ENCODE peak calls at places on chromosomes 1 and 21, in five cellular contexts. One of them, this sample, is unnamed.

GRCh38 chr21:37373539-37373938 is 7.0 kb downstream of the DYRK1A start:
- DNase-seq in lower lobe of right lung: no peak
- DNase-seq in psoas muscle: no peak
- DNase-seq in CD8-positive, alpha-beta T cell: no peak
- DNase-seq in suprapubic skin: no peak
- DNase-seq in this sample: no peak

GRCh38 chr1:29962831-29963247 is 726.5 kb downstream of the PTPRU start:
- DNase-seq in lower lobe of right lung: no peak
- DNase-seq in psoas muscle: no peak
- DNase-seq in CD8-positive, alpha-beta T cell: no peak
- DNase-seq in suprapubic skin: no peak
- DNase-seq in this sample: no peak

GRCh38 chr1:152328801-152329391 is 3.9 kb upstream of the FLG start:
- DNase-seq in lower lobe of right lung: no peak
- DNase-seq in psoas muscle: no peak
- DNase-seq in CD8-positive, alpha-beta T cell: no peak
- DNase-seq in suprapubic skin: no peak
- DNase-seq in this sample: no peak

GRCh38 chr1:25613091-25613490 is 3.5 kb upstream of the MAN1C1 start:
- DNase-seq in lower lobe of right lung: no peak
- DNase-seq in psoas muscle: no peak
- DNase-seq in CD8-positive, alpha-beta T cell: no peak
- DNase-seq in suprapubic skin: peak
- DNase-seq in this sample: no peak

GRCh38 chr1:190262538-190262937 is 215.1 kb downstream of the BRINP3 start:
- DNase-seq in lower lobe of right lung: no peak
- DNase-seq in psoas muscle: no peak
- DNase-seq in CD8-positive, alpha-beta T cell: no peak
- DNase-seq in suprapubic skin: no peak
- DNase-seq in this sample: no peak

GRCh38 chr1:29579821-29580425 is 343.6 kb downstream of the PTPRU start:
- DNase-seq in lower lobe of right lung: no peak
- DNase-seq in psoas muscle: no peak
- DNase-seq in CD8-positive, alpha-beta T cell: no peak
- DNase-seq in suprapubic skin: no peak
- DNase-seq in this sample: no peak

GRCh38 chr1:58898739-58899580 is 115.1 kb upstream of the JUN start:
- DNase-seq in lower lobe of right lung: peak
- DNase-seq in psoas muscle: peak
- DNase-seq in CD8-positive, alpha-beta T cell: no peak
- DNase-seq in suprapubic skin: no peak
- DNase-seq in this sample: peak

GRCh38 chr21:32532636-32533035 is 52.7 kb downstream of the TCP10L start:
- DNase-seq in lower lobe of right lung: no peak
- DNase-seq in psoas muscle: no peak
- DNase-seq in CD8-positive, alpha-beta T cell: no peak
- DNase-seq in suprapubic skin: peak
- DNase-seq in this sample: no peak

GRCh38 chr1:2231667-2232254 is 3.6 kb downstream of the SKI start:
- DNase-seq in lower lobe of right lung: peak
- DNase-seq in psoas muscle: peak
- DNase-seq in CD8-positive, alpha-beta T cell: peak
- DNase-seq in suprapubic skin: no peak
- DNase-seq in this sample: peak

GRCh38 chr1:183011859-183012258 is 11.4 kb upstream of the LAMC1 start:
- DNase-seq in lower lobe of right lung: no peak
- DNase-seq in psoas muscle: no peak
- DNase-seq in CD8-positive, alpha-beta T cell: no peak
- DNase-seq in suprapubic skin: no peak
- DNase-seq in this sample: no peak

GRCh38 chr1:1032428-1032827 is 12.5 kb downstream of the AGRN start:
- DNase-seq in lower lobe of right lung: no peak
- DNase-seq in psoas muscle: no peak
- DNase-seq in CD8-positive, alpha-beta T cell: no peak
- DNase-seq in suprapubic skin: no peak
- DNase-seq in this sample: no peak

GRCh38 chr21:45669382-45669781 is 25.9 kb downstream of the PCBP3 start:
- DNase-seq in lower lobe of right lung: no peak
- DNase-seq in psoas muscle: no peak
- DNase-seq in CD8-positive, alpha-beta T cell: no peak
- DNase-seq in suprapubic skin: no peak
- DNase-seq in this sample: no peak

GRCh38 chr1:194176212-194176611 is 989.8 kb upstream of the B3GALT2 start:
- DNase-seq in lower lobe of right lung: no peak
- DNase-seq in psoas muscle: no peak
- DNase-seq in CD8-positive, alpha-beta T cell: no peak
- DNase-seq in suprapubic skin: no peak
- DNase-seq in this sample: no peak

GRCh38 chr1:6785721-6786505 is 659 bp downstream of the CAMTA1 start:
- DNase-seq in lower lobe of right lung: peak
- DNase-seq in psoas muscle: peak
- DNase-seq in CD8-positive, alpha-beta T cell: peak
- DNase-seq in suprapubic skin: no peak
- DNase-seq in this sample: peak

GRCh38 chr1:52651904-52652303 is 18.9 kb downstream of the SHISAL2A start:
- DNase-seq in lower lobe of right lung: no peak
- DNase-seq in psoas muscle: peak
- DNase-seq in CD8-positive, alpha-beta T cell: no peak
- DNase-seq in suprapubic skin: no peak
- DNase-seq in this sample: no peak

GRCh38 chr1:240998024-240998423 is 359.0 kb downstream of the RGS7 start:
- DNase-seq in lower lobe of right lung: no peak
- DNase-seq in psoas muscle: no peak
- DNase-seq in CD8-positive, alpha-beta T cell: no peak
- DNase-seq in suprapubic skin: no peak
- DNase-seq in this sample: no peak

GRCh38 chr1:147568551-147568950 is 27.2 kb downstream of the BCL9 start:
- DNase-seq in lower lobe of right lung: no peak
- DNase-seq in psoas muscle: no peak
- DNase-seq in CD8-positive, alpha-beta T cell: no peak
- DNase-seq in suprapubic skin: no peak
- DNase-seq in this sample: no peak

GRCh38 chr1:99282536-99282935 is 18.2 kb downstream of the PLPPR4 start:
- DNase-seq in lower lobe of right lung: no peak
- DNase-seq in psoas muscle: no peak
- DNase-seq in CD8-positive, alpha-beta T cell: no peak
- DNase-seq in suprapubic skin: no peak
- DNase-seq in this sample: no peak

GRCh38 chr1:99281109-99281508 is 16.8 kb downstream of the PLPPR4 start:
- DNase-seq in lower lobe of right lung: no peak
- DNase-seq in psoas muscle: no peak
- DNase-seq in CD8-positive, alpha-beta T cell: no peak
- DNase-seq in suprapubic skin: no peak
- DNase-seq in this sample: no peak

GRCh38 chr1:99279525-99279924 is 15.2 kb downstream of the PLPPR4 start:
- DNase-seq in lower lobe of right lung: no peak
- DNase-seq in psoas muscle: no peak
- DNase-seq in CD8-positive, alpha-beta T cell: no peak
- DNase-seq in suprapubic skin: no peak
- DNase-seq in this sample: no peak

DNA sequence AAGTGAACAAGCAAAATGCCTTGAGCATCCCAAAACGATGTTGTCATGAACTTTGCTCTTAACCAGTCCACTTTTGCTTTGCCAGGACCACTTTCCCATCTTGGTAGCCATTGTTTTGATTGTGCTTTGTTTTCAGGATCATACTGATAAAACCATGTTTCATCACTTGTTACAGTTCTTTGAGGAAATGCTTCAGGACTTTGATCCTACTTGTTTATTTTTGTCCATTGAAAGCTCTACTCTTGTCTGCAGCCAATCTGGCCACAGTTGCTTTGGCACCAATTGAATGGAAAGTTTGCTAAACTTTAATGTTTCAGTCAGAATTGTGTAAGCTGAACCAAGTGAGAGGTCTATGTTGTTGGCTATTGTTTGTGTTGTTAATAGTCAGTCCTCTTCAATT is 12.8 kb downstream of the PLPPR4 start:
- DNase-seq in lower lobe of right lung: no peak
- DNase-seq in psoas muscle: no peak
- DNase-seq in CD8-positive, alpha-beta T cell: no peak
- DNase-seq in suprapubic skin: no peak
- DNase-seq in this sample: no peak
- H3K27ac ChIP-seq in lower lobe of right lung: no peak
- H3K27ac ChIP-seq in psoas muscle: no peak
- H3K27ac ChIP-seq in CD8-positive, alpha-beta T cell: no peak
- H3K27ac ChIP-seq in suprapubic skin: no peak
- H3K27ac ChIP-seq in this sample: no peak

GRCh38 chr1:92465256-92465647 is 21.5 kb downstream of the GFI1 start:
- DNase-seq in lower lobe of right lung: no peak
- DNase-seq in psoas muscle: no peak
- DNase-seq in CD8-positive, alpha-beta T cell: no peak
- DNase-seq in suprapubic skin: no peak
- DNase-seq in this sample: no peak

GRCh38 chr1:92459871-92460320 is 26.8 kb downstream of the GFI1 start:
- DNase-seq in lower lobe of right lung: no peak
- DNase-seq in psoas muscle: no peak
- DNase-seq in CD8-positive, alpha-beta T cell: no peak
- DNase-seq in suprapubic skin: no peak
- DNase-seq in this sample: no peak

GRCh38 chr1:92464588-92465255 is 22.0 kb downstream of the GFI1 start:
- DNase-seq in lower lobe of right lung: no peak
- DNase-seq in psoas muscle: no peak
- DNase-seq in CD8-positive, alpha-beta T cell: no peak
- DNase-seq in suprapubic skin: no peak
- DNase-seq in this sample: no peak

GRCh38 chr1:92466702-92467101 is 20.0 kb downstream of the GFI1 start:
- DNase-seq in lower lobe of right lung: no peak
- DNase-seq in psoas muscle: no peak
- DNase-seq in CD8-positive, alpha-beta T cell: no peak
- DNase-seq in suprapubic skin: no peak
- DNase-seq in this sample: no peak

GRCh38 chr1:92461364-92462097 is 25.2 kb downstream of the GFI1 start:
- DNase-seq in lower lobe of right lung: no peak
- DNase-seq in psoas muscle: no peak
- DNase-seq in CD8-positive, alpha-beta T cell: no peak
- DNase-seq in suprapubic skin: no peak
- DNase-seq in this sample: no peak
- H3K27ac ChIP-seq in lower lobe of right lung: peak
- H3K27ac ChIP-seq in psoas muscle: no peak
- H3K27ac ChIP-seq in CD8-positive, alpha-beta T cell: no peak
- H3K27ac ChIP-seq in suprapubic skin: no peak
- H3K27ac ChIP-seq in this sample: no peak

DNA sequence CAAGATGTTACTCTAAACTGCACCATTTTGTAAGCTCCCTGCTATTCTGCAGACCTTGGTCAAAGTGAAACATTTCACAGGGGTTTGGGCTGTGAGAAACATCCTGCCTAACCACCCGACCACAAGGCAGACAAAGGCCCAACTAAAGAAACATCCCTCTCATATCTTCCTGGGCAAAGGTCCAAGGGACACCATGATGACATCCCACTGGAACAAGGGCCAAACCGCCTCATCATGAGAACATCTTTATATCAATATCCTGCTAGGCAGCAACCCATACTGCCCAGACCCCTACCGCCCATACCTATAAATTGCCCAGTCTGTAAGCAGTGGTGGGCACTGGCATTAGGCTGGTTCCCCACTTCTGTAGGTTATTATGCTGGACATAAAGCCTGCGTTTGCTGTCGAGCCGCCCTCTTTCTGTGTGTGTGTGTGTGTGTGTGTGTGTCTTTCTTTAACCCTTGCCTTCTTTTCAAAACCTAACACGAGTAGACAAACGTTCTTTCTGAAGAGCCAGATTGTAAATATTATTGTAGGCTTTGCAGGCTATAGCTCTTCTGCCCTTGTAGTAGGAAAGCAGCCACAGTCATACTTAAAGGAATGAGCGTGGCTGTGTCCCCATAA is 1.0 kb upstream of the PPIE start:
- DNase-seq in lower lobe of right lung: no peak
- DNase-seq in psoas muscle: no peak
- DNase-seq in CD8-positive, alpha-beta T cell: no peak
- DNase-seq in suprapubic skin: no peak
- DNase-seq in this sample: no peak
- H3K27ac ChIP-seq in lower lobe of right lung: no peak
- H3K27ac ChIP-seq in psoas muscle: no peak
- H3K27ac ChIP-seq in CD8-positive, alpha-beta T cell: no peak
- H3K27ac ChIP-seq in suprapubic skin: no peak
- H3K27ac ChIP-seq in this sample: no peak

GRCh38 chr1:101366513-101367215 is 129.8 kb downstream of the S1PR1 start:
- DNase-seq in lower lobe of right lung: no peak
- DNase-seq in psoas muscle: no peak
- DNase-seq in CD8-positive, alpha-beta T cell: no peak
- DNase-seq in suprapubic skin: no peak
- DNase-seq in this sample: no peak

GRCh38 chr1:101373570-101373969 is 136.8 kb downstream of the S1PR1 start:
- DNase-seq in lower lobe of right lung: no peak
- DNase-seq in psoas muscle: no peak
- DNase-seq in CD8-positive, alpha-beta T cell: no peak
- DNase-seq in suprapubic skin: no peak
- DNase-seq in this sample: no peak

GRCh38 chr1:101371259-101371658 is 134.4 kb downstream of the S1PR1 start:
- DNase-seq in lower lobe of right lung: no peak
- DNase-seq in psoas muscle: no peak
- DNase-seq in CD8-positive, alpha-beta T cell: no peak
- DNase-seq in suprapubic skin: no peak
- DNase-seq in this sample: no peak

GRCh38 chr1:101365881-101366280 is 129.1 kb downstream of the S1PR1 start:
- DNase-seq in lower lobe of right lung: no peak
- DNase-seq in psoas muscle: no peak
- DNase-seq in CD8-positive, alpha-beta T cell: no peak
- DNase-seq in suprapubic skin: no peak
- DNase-seq in this sample: no peak

DNA sequence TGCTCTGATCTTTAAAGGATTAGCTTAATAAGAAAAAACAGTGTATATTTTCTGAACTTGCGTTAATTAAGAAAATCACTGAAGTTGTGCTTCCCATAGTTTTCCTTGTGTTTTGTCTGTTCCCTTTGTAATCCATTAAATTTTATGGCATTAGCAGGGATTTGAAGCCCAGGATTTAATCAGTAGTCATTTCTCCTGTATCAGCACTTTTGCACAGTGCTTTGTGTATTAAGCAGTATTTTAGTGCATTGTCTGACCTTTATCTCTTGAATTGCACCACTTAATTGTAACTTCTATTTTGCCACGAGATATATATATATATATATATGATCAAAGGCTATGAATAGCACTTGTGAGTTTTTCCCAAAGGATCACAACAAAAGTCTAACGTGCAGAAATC is 133.7 kb downstream of the S1PR1 start:
- DNase-seq in lower lobe of right lung: no peak
- DNase-seq in psoas muscle: no peak
- DNase-seq in CD8-positive, alpha-beta T cell: no peak
- DNase-seq in suprapubic skin: no peak
- DNase-seq in this sample: no peak
- H3K27ac ChIP-seq in lower lobe of right lung: no peak
- H3K27ac ChIP-seq in psoas muscle: no peak
- H3K27ac ChIP-seq in CD8-positive, alpha-beta T cell: no peak
- H3K27ac ChIP-seq in suprapubic skin: no peak
- H3K27ac ChIP-seq in this sample: no peak

This sample was measured in heart right ventricle.